ENCODE peak calls at places on chromosomes 3 and 15, in four cellular contexts. Z is M059J, F is NCI-H69, V is endothelial cell. W is an unnamed sample.

GRCh38 chr15:40721716-40722115 is 26.7 kb downstream of the RAD51 start:
- DNase-seq in F (no peak), Z (peak; percentile 6), V (no peak), W (no peak)

GRCh38 chr15:70275461-70276138 is 177.9 kb upstream of the TLE3 start:
- DNase-seq in V (no peak), Z (no peak), F (no peak), W (no peak)

GRCh38 chr15:47358876-47359275 is 358.4 kb upstream of the SEMA6D start:
- DNase-seq in F (no peak), Z (no peak), V (no peak), W (no peak)

GRCh38 chr3:44761347-44762169 is at the start of the genes KIAA1143 and KIF15:
- DNase-seq in Z (peak; percentile 89), F (peak; percentile 94), V (peak; percentile 94), W (peak; percentile 98)

GRCh38 chr15:85276508-85276907 is 103.9 kb upstream of the AKAP13 start:
- DNase-seq in F (no peak), V (no peak), Z (no peak), W (no peak)

GRCh38 chr3:134941820-134942219 is 146.8 kb downstream of the EPHB1 start:
- DNase-seq in F (no peak), Z (no peak), V (no peak), W (no peak)

GRCh38 chr3:169552533-169552932 is 111.0 kb downstream of the MECOM start:
- DNase-seq in F (peak; percentile 28), Z (peak; percentile 39), V (no peak), W (no peak)

GRCh38 chr3:187186801-187187421 is 10.4 kb upstream of the RTP1 start:
- DNase-seq in V (no peak), Z (peak; percentile 99), F (no peak), W (no peak)

GRCh38 chr3:129040579-129041300 is 19.8 kb upstream of the GP9 start:
- DNase-seq in V (no peak), F (no peak), Z (no peak), W (no peak)

GRCh38 chr15:27422997-27423396 is 452.0 kb downstream of the GABRG3 start:
- DNase-seq in F (no peak), V (no peak), Z (no peak), W (no peak)

GRCh38 chr15:29770796-29771195 is 51.5 kb downstream of the TJP1 start:
- DNase-seq in F (no peak), Z (peak; percentile 42), V (no peak), W (no peak)

GRCh38 chr15:43527016-43527801 is 9.8 kb downstream of the MAP1A start:
- DNase-seq in F (no peak), V (no peak), Z (no peak), W (no peak)

GRCh38 chr3:175702956-175703355 is 843.8 kb downstream of the NAALADL2 start:
- DNase-seq in Z (no peak), F (peak; percentile 13), V (no peak), W (no peak)

GRCh38 chr3:2098398-2099027 is at the start of gene CNTN4:
- DNase-seq in Z (no peak), F (peak; percentile 95), V (no peak), W (peak; percentile 89)

GRCh38 chr3:126340081-126340511 is 17.1 kb downstream of the KLF15 start:
- DNase-seq in Z (no peak), F (no peak), V (no peak), W (no peak)

GRCh38 chr3:11635671-11636371 is 7.9 kb downstream of the VGLL4 start:
- DNase-seq in V (no peak), Z (no peak), F (no peak), W (no peak)

GRCh38 chr3:42162462-42162861 is 71.3 kb downstream of the TRAK1 start:
- DNase-seq in Z (no peak), V (no peak), F (no peak), W (no peak)

GRCh38 chr15:88630141-88630721 is 8.6 kb upstream of the ISG20 start:
- DNase-seq in Z (no peak), F (peak; percentile 85), V (no peak), W (no peak)

GRCh38 chr3:66602237-66602636 is 101.4 kb upstream of the LRIG1 start:
- DNase-seq in F (no peak), V (no peak), Z (no peak), W (no peak)

GRCh38 chr3:167882057-167882667 is 146.6 kb downstream of the SERPINI1 start:
- DNase-seq in V (no peak), F (peak; percentile 81), Z (peak; percentile 55), W (no peak)

GRCh38 chr15:66740802-66741201 is 38.8 kb downstream of the SMAD6 start:
- DNase-seq in F (no peak), Z (peak; percentile 84), V (no peak), W (no peak)

GRCh38 chr3:49805884-49806701 is 3.0 kb downstream of the INKA1 start:
- DNase-seq in F (no peak), V (peak; percentile 80), Z (no peak), W (peak; percentile 64)

GRCh38 chr15:37019479-37020433 is 80.6 kb downstream of the MEIS2 start:
- DNase-seq in V (no peak), F (peak; percentile 96), Z (peak; percentile 78), W (no peak)

GRCh38 chr3:36380171-36381031 is at the start of gene STAC:
- DNase-seq in Z (peak; percentile 70), V (peak; percentile 37), F (peak; percentile 51), W (peak; percentile 82)

GRCh38 chr15:70669966-70670658 is 93.2 kb downstream of the UACA start:
- DNase-seq in F (peak; percentile 38), Z (no peak), V (no peak), W (no peak)

GRCh38 chr3:100606894-100607512 is 2.4 kb upstream of the ADGRG7 start:
- DNase-seq in Z (no peak), F (no peak), V (no peak), W (no peak)

GRCh38 chr3:71031914-71032521 is 551.5 kb downstream of the FOXP1 start:
- DNase-seq in F (peak; percentile 82), V (no peak), Z (no peak), W (no peak)

GRCh38 chr3:42256135-42256819 is 9.7 kb downstream of the CCK start:
- DNase-seq in Z (peak; percentile 54), F (no peak), V (no peak), W (no peak)

GRCh38 chr15:48001393-48002059 is 119.3 kb upstream of the SLC24A5 start:
- DNase-seq in F (peak; percentile 45), V (no peak), Z (no peak), W (no peak)

GRCh38 chr3:177069514-177070329 is 127.6 kb downstream of the TBL1XR1 start:
- DNase-seq in V (no peak), Z (peak; percentile 88), F (peak; percentile 11), W (no peak)

GRCh38 chr3:72482589-72483249 is 365.5 kb downstream of the SHQ1 start:
- DNase-seq in Z (peak; percentile 79), V (no peak), F (peak; percentile 62), W (no peak)

GRCh38 chr3:157335677-157336076 is 101.0 kb upstream of the PTX3 start:
- DNase-seq in Z (peak; percentile 89), V (peak; percentile 31), F (peak; percentile 92), W (peak; percentile 7)

GRCh38 chr3:148319161-148319915 is 378.4 kb upstream of the AGTR1 start:
- DNase-seq in Z (peak; percentile 50), F (no peak), V (no peak), W (no peak)

GRCh38 chr3:14222900-14223594 is 44.4 kb downstream of the LSM3 start:
- DNase-seq in V (no peak), F (no peak), Z (peak; percentile 46), W (no peak)

GRCh38 chr15:63899193-63899592 is 65.4 kb upstream of the HERC1 start:
- DNase-seq in F (no peak), V (no peak), Z (no peak), W (no peak)